ENCODE peak calls at places on chromosomes 16 and 17, in four cellular contexts. N is COLO829, X is dorsolateral prefrontal cortex, G is HEK293T. M is an unnamed sample.

GRCh38 chr17:78357687-78358537 is 2.0 kb downstream of the SOCS3 start:
- DNase-seq in G (no peak), N (no peak), X (no peak), M (no peak)

GRCh38 chr16:49890876-49891275 is 35.0 kb upstream of the ZNF423 start:
- DNase-seq in G (peak), X (no peak), N (no peak), M (no peak)

GRCh38 chr17:39027037-39027436 is 59.8 kb upstream of the FBXO47 start:
- DNase-seq in X (peak), N (no peak), G (peak), M (no peak)

GRCh38 chr17:2695243-2695960 is 16.2 kb downstream of the CLUH start:
- DNase-seq in G (no peak), X (no peak), N (no peak), M (no peak)

GRCh38 chr17:31588512-31588911 is 197.0 kb downstream of the RAB11FIP4 start:
- DNase-seq in N (no peak), G (no peak), X (no peak), M (no peak)

GRCh38 chr17:65967372-65967771 is 224.6 kb downstream of the CEP112 start:
- DNase-seq in X (no peak), N (no peak), G (no peak), M (no peak)

GRCh38 chr17:63275968-63276349 is 170.1 kb downstream of the CYB561 start:
- DNase-seq in X (no peak), N (no peak), G (no peak), M (no peak)

GRCh38 chr16:35506018-35506897 is 2046.8 kb downstream of the TP53TG3F start:
- DNase-seq in N (no peak), G (no peak), X (no peak), M (no peak)

GRCh38 chr17:58630883-58631522 is 60.8 kb downstream of the TEX14 start:
- DNase-seq in N (no peak), G (peak), X (no peak), M (no peak)

GRCh38 chr16:23949630-23950290 is 114.0 kb downstream of the PRKCB start:
- DNase-seq in X (no peak), G (no peak), N (no peak), M (no peak)

GRCh38 chr16:68073902-68074760 is 11.0 kb upstream of the NFATC3 start:
- DNase-seq in X (no peak), N (no peak), G (no peak), M (no peak)

GRCh38 chr17:57332501-57332900 is 76.2 kb downstream of the MSI2 start:
- DNase-seq in G (no peak), X (no peak), N (no peak), M (no peak)

GRCh38 chr17:37322826-37323561 is 52.8 kb upstream of the C17orf78 start:
- DNase-seq in G (no peak), X (peak), N (no peak), M (no peak)

GRCh38 chr17:9350083-9350482 is 225.5 kb downstream of the STX8 start:
- DNase-seq in X (no peak), G (no peak), N (no peak), M (no peak)

GRCh38 chr16:3045758-3046505 is 429 bp upstream of the MMP25 start:
- DNase-seq in N (no peak), G (peak), X (no peak), M (no peak)

GRCh38 chr16:49491736-49492089 is 118.1 kb downstream of the C16orf78 start:
- DNase-seq in N (no peak), X (peak), G (peak), M (peak)

GRCh38 chr17:44310188-44310587 is 1.8 kb downstream of the RUNDC3A start:
- DNase-seq in G (no peak), N (no peak), X (no peak), M (no peak)

GRCh38 chr16:74936902-74937560 is 47.9 kb downstream of the WDR59 start:
- DNase-seq in X (no peak), N (peak), G (no peak), M (no peak)

GRCh38 chr16:74738134-74738541 is 36.5 kb downstream of the FA2H start:
- DNase-seq in X (no peak), N (no peak), G (no peak), M (no peak)

GRCh38 chr17:74795327-74796020 is 19.3 kb upstream of the NAT9 start:
- DNase-seq in G (no peak), N (no peak), X (no peak), M (no peak)

GRCh38 chr16:27963471-27963965 is 100.0 kb downstream of the GSG1L start:
- DNase-seq in G (no peak), N (no peak), X (no peak), M (no peak)

GRCh38 chr16:87963400-87963799 is 12.2 kb downstream of the BANP start:
- DNase-seq in G (no peak), X (no peak), N (no peak), M (no peak)

GRCh38 chr17:72392056-72393010 is 271.5 kb downstream of the SOX9 start:
- DNase-seq in X (no peak), N (no peak), G (no peak), M (no peak)

GRCh38 chr17:77783991-77784820 is 174.3 kb upstream of the TNRC6C start:
- DNase-seq in N (no peak), X (no peak), G (no peak), M (no peak)

GRCh38 chr17:46950997-46951621 is 27.9 kb downstream of the RPRML start:
- DNase-seq in N (no peak), G (no peak), X (peak), M (peak)

GRCh38 chr17:58121925-58122324 is 26.3 kb upstream of the OR4D1 start:
- DNase-seq in G (peak), N (peak), X (no peak), M (no peak)

GRCh38 chr17:1275962-1276736 is 3.3 kb upstream of the TRARG1 start:
- DNase-seq in N (no peak), X (peak), G (peak), M (no peak)